ENCODE peak calls at places on chromosomes 11 and 22, in six cellular contexts. U, B, Y, S, G and E are unnamed samples.

GRCh38 chr22:19665784-19666662 is 48.3 kb upstream of the SEPTIN5 start:
- DNase-seq in B (no peak), S (no peak), G (no peak), U (no peak), Y (no peak), E (no peak)

GRCh38 chr11:73280606-73281005 is 8.5 kb downstream of the P2RY6 start:
- DNase-seq in B (no peak), Y (no peak), U (no peak), G (no peak), S (no peak), E (no peak)

GRCh38 chr11:2551131-2551530 is 106.3 kb downstream of the KCNQ1 start:
- DNase-seq in S (no peak), B (no peak), Y (no peak), U (no peak), G (no peak), E (no peak)

GRCh38 chr11:18011633-18012313 is 1.1 kb downstream of the SERGEF start:
- DNase-seq in G (no peak), B (peak), U (no peak), S (peak), Y (peak), E (no peak)

GRCh38 chr11:109728056-109728455 is 306.1 kb downstream of the C11orf87 start:
- DNase-seq in S (no peak), B (no peak), Y (no peak), U (peak), G (no peak), E (no peak)

GRCh38 chr22:46754110-46754799 is 8.2 kb upstream of the TBC1D22A start:
- DNase-seq in Y (no peak), U (peak), G (peak), S (peak), B (peak), E (no peak)

GRCh38 chr22:39931271-39931670 is 28.9 kb upstream of the TMA7B start:
- DNase-seq in Y (no peak), B (no peak), U (no peak), G (no peak), S (no peak), E (no peak)

GRCh38 chr11:117220999-117221774 is 10.7 kb downstream of the PCSK7 start:
- DNase-seq in Y (no peak), B (no peak), U (no peak), G (no peak), S (no peak), E (peak)

GRCh38 chr22:42869888-42870480 is 12.9 kb upstream of the ARFGAP3 start:
- DNase-seq in B (no peak), U (no peak), Y (no peak), G (no peak), S (no peak), E (no peak)

GRCh38 chr11:75566763-75567279 is 4.8 kb downstream of the SERPINH1 start:
- DNase-seq in S (no peak), G (no peak), B (no peak), U (no peak), Y (no peak), E (no peak)

GRCh38 chr22:26431151-26431995 is 2.3 kb downstream of the ASPHD2 start:
- DNase-seq in S (peak), B (no peak), Y (no peak), G (peak), U (no peak), E (no peak)